ENCODE peak calls at places on chromosome 11, in six cellular contexts. V, D, O, E, C and B are unnamed samples. For H3K27me3, the result is how much of the 10 kb centered on the place peaks cover.

GRCh38 chr11:40293655-40294342 is 1165.7 kb downstream of the LRRC4C start:
- DNase-seq in V (peak), D (peak), O (peak), E (peak), C (peak), B (no peak)

GRCh38 chr11:59112494-59112893 is 5.5 kb downstream of the FAM111B start:
- DNase-seq in V (peak), D (no peak), O (no peak), E (no peak), C (no peak), B (no peak)

GRCh38 chr11:62555464-62556092 is 9.0 kb upstream of the AHNAK start:
- DNase-seq in V (peak), D (no peak), O (peak), E (no peak), C (peak), B (peak)

GRCh38 chr11:119521551-119521950 is 98.6 kb upstream of the THY1 start:
- DNase-seq in V (no peak), D (no peak), O (no peak), E (no peak), C (no peak), B (no peak)

GRCh38 chr11:93515438-93515837 is 27.8 kb downstream of the SMCO4 start:
- DNase-seq in V (no peak), D (no peak), O (no peak), E (peak), C (no peak), B (no peak)

GRCh38 chr11:2420502-2421225 is 20.1 kb downstream of the TSSC4 start:
- DNase-seq in V (peak), D (peak), O (peak), E (peak), C (peak), B (peak)

GRCh38 chr11:47433991-47434786 is 8.0 kb upstream of the PSMC3 start:
- DNase-seq in V (peak), D (peak), O (no peak), E (no peak), C (no peak), B (no peak)

GRCh38 chr11:22432331-22433065 is 94.3 kb downstream of the SLC17A6 start:
- DNase-seq in V (peak), D (peak), O (no peak), E (peak), C (no peak), B (peak)

GRCh38 chr11:23310276-23310675 is 450.0 kb upstream of the CCDC179 start:
- DNase-seq in V (no peak), D (peak), O (no peak), E (no peak), C (no peak), B (no peak)

GRCh38 chr11:16359369-16359768 is 3.0 kb upstream of the SOX6 start:
- DNase-seq in V (no peak), D (no peak), O (no peak), E (no peak), C (no peak), B (no peak)

GRCh38 chr11:15800121-15800800 is 556.1 kb downstream of the SOX6 start:
- DNase-seq in V (peak), D (peak), O (no peak), E (no peak), C (peak), B (no peak)

GRCh38 chr11:71101606-71102005 is 150.8 kb downstream of the SHANK2 start:
- DNase-seq in V (no peak), D (no peak), O (no peak), E (no peak), C (no peak), B (no peak)

GRCh38 chr11:44575288-44575672 is 9.8 kb downstream of the CD82 start:
- DNase-seq in V (no peak), D (no peak), O (no peak), E (no peak), C (no peak), B (no peak)

GRCh38 chr11:26106713-26107112 is 225.2 kb upstream of the ANO3 start:
- DNase-seq in V (no peak), D (no peak), O (peak), E (no peak), C (no peak), B (no peak)

GRCh38 chr11:86491048-86491447 is 116.4 kb downstream of the CCDC81 start:
- DNase-seq in V (no peak), D (no peak), O (no peak), E (peak), C (no peak), B (no peak)

GRCh38 chr11:83249972-83250593 is 36.1 kb downstream of the CCDC90B start:
- DNase-seq in V (peak), D (peak), O (peak), E (peak), C (no peak), B (no peak)

GRCh38 chr11:120457996-120458395 is 53.6 kb upstream of the GRIK4 start:
- DNase-seq in V (no peak), D (no peak), O (no peak), E (no peak), C (no peak), B (no peak)

GRCh38 chr11:4539603-4540219 is 5.3 kb upstream of the OR52M1 start:
- DNase-seq in V (peak), D (peak), O (peak), E (peak), C (peak), B (no peak)

GRCh38 chr11:65571940-65572339 is 398 bp upstream of the FAM89B start:
- DNase-seq in V (peak), D (peak), O (peak), E (peak), C (peak), B (no peak)

GRCh38 chr11:76265771-76266241 is 59.5 kb upstream of the WNT11 start:
- DNase-seq in V (no peak), D (peak), O (no peak), E (no peak), C (no peak), B (no peak)

GRCh38 chr11:113529606-113530005 is 54.4 kb upstream of the DRD2 start:
- DNase-seq in V (no peak), D (no peak), O (no peak), E (no peak), C (no peak), B (no peak)

GRCh38 chr11:94449437-94449836 is 44.2 kb downstream of the MRE11 start:
- DNase-seq in V (peak), D (peak), O (no peak), E (peak), C (no peak), B (no peak)

GRCh38 chr11:17486666-17487065 is 10.0 kb upstream of the ABCC8 start:
- DNase-seq in V (no peak), D (no peak), O (no peak), E (no peak), C (no peak), B (no peak)

GRCh38 chr11:17490938-17491337 is 14.3 kb upstream of the ABCC8 start:
- DNase-seq in V (no peak), D (no peak), O (no peak), E (no peak), C (no peak), B (no peak)

GRCh38 chr11:17489729-17490128 is 13.1 kb upstream of the ABCC8 start:
- DNase-seq in V (no peak), D (no peak), O (no peak), E (no peak), C (no peak), B (no peak)

GRCh38 chr11:17490232-17490631 is 13.6 kb upstream of the ABCC8 start:
- DNase-seq in V (no peak), D (no peak), O (no peak), E (no peak), C (no peak), B (no peak)

DNA sequence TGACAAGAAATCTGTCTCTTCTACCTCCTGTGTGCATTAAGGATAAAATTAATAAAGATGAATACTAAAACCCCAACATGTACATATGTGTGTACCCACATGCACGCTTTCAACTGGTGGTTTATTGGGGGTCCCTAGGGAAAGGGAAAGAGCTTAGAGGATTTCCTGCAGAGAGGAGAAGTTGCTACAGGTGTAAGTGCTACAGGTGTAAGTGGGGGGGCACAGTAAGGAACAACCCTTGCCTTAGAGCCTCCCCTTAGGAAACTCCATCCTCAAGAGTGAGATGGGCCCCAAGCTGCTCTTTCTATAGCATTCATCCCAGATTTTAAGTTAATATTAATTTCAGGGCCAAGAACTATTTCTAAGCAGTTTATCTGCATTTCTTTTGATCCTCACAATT is 11.9 kb upstream of the ABCC8 start:
- DNase-seq in V (no peak), D (no peak), O (no peak), E (no peak), C (no peak), B (no peak)
- H3K27me3 ChIP-seq in V (under half), D (under half), O (under half), E (under half), C (under half), B (under half)

GRCh38 chr11:33885338-33886005 is 6.4 kb downstream of the LMO2 start:
- DNase-seq in V (no peak), D (no peak), O (no peak), E (no peak), C (no peak), B (no peak)
- H3K27me3 ChIP-seq in V (under half), D (under half), O (under half), E (under half), C (under half), B (under half)

GRCh38 chr11:109435121-109435742 is 13.2 kb downstream of the C11orf87 start:
- DNase-seq in V (no peak), D (no peak), O (no peak), E (no peak), C (no peak), B (no peak)

GRCh38 chr11:109426442-109426841 is 4.5 kb downstream of the C11orf87 start:
- DNase-seq in V (no peak), D (no peak), O (peak), E (no peak), C (no peak), B (no peak)

DNA sequence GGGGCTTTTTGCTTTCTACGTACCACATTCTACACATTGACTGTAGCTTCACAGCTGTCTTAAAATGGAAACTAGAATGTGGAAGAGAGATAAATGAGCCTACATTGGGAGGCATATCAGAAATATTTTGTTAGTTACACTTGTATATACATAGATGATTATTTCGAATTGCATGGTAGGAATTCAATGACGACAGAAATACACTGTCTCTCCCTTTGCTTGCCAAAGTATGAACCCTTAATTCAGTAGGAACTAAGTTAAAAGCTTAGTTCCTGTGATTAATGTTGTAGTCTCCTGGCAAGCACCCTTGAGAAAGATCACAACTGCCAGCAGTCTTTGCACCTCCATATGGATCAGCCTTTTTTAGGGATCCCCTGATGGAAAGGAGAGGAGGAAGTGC is 10.1 kb downstream of the C11orf87 start:
- DNase-seq in V (no peak), D (no peak), O (no peak), E (no peak), C (no peak), B (no peak)
- H3K27me3 ChIP-seq in V (under half), D (under half), O (under half), E (under half), C (under half), B (under half)

GRCh38 chr11:45662665-45663485 is 2.5 kb downstream of the CHST1 start:
- DNase-seq in V (peak), D (peak), O (peak), E (peak), C (no peak), B (no peak)
- H3K27me3 ChIP-seq in V (under half), D (half or more), O (half or more), E (under half), C (under half), B (under half)

DNA sequence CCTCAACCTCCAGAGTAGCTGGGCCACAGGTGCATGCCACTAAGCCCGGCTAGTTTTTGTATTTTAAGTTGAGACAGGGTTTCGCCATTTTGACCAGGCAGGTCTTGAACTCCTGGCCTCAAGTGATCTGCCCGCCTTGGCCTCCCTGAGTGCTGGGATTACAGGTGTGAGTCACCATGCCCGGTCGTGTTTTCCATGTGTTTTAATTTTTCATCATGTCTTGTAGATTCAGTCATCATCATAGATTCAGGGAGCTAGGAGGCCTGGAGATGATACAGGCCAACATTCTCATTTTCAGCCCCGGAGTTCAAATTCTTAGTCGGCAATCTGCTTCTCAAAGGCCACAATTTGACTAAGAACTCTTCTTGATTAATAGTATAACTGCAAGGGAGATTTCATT is 73.5 kb upstream of the GRAMD1B start:
- DNase-seq in V (no peak), D (no peak), O (no peak), E (no peak), C (no peak), B (no peak)
- H3K27me3 ChIP-seq in V (under half), D (half or more), O (under half), E (under half), C (under half), B (under half)

GRCh38 chr11:69984457-69985261 is 93.5 kb upstream of the ANO1 start:
- DNase-seq in V (no peak), D (no peak), O (peak), E (no peak), C (no peak), B (no peak)
- H3K27me3 ChIP-seq in V (under half), D (half or more), O (half or more), E (half or more), C (under half), B (under half)

GRCh38 chr11:32447252-32447651 is 11.9 kb upstream of the WT1 start:
- DNase-seq in V (no peak), D (no peak), O (no peak), E (no peak), C (no peak), B (no peak)

GRCh38 chr11:32450372-32450771 is 15.0 kb upstream of the WT1 start:
- DNase-seq in V (no peak), D (no peak), O (no peak), E (no peak), C (no peak), B (no peak)

GRCh38 chr11:32451808-32452207 is 16.5 kb upstream of the WT1 start:
- DNase-seq in V (no peak), D (peak), O (no peak), E (no peak), C (no peak), B (no peak)

GRCh38 chr11:32446227-32446626 is 10.9 kb upstream of the WT1 start:
- DNase-seq in V (no peak), D (no peak), O (no peak), E (no peak), C (no peak), B (no peak)

DNA sequence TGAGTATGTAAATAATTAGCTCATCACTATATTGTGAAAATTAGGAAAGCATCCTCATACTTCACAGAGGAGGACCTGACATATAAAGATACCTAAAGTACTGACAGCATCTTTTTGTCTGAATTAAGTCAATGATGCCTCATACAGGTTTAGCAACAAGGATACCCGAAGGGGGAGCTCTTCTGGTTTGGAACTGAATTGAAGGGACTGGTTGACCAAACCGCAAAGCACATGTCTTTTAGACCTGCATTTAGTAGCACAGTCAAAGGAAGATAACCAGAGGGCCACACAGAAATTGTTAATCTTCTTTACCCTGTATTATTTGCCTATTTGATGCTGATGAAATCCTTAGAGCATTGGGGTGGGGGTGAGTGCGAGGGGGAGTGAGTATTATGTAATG is 12.9 kb upstream of the WT1 start:
- DNase-seq in V (no peak), D (peak), O (no peak), E (no peak), C (no peak), B (no peak)
- H3K27me3 ChIP-seq in V (under half), D (under half), O (under half), E (under half), C (under half), B (under half)

GRCh38 chr11:63609536-63609935 is 4.7 kb downstream of the PLAAT3 start:
- DNase-seq in V (no peak), D (no peak), O (no peak), E (no peak), C (peak), B (no peak)
- H3K27me3 ChIP-seq in V (under half), D (under half), O (under half), E (under half), C (under half), B (under half)

GRCh38 chr11:19026862-19027261 is 33.7 kb downstream of the MRGPRX2 start:
- DNase-seq in V (no peak), D (no peak), O (no peak), E (no peak), C (no peak), B (no peak)

GRCh38 chr11:19027829-19028595 is 32.5 kb downstream of the MRGPRX2 start:
- DNase-seq in V (peak), D (peak), O (no peak), E (peak), C (no peak), B (no peak)

DNA sequence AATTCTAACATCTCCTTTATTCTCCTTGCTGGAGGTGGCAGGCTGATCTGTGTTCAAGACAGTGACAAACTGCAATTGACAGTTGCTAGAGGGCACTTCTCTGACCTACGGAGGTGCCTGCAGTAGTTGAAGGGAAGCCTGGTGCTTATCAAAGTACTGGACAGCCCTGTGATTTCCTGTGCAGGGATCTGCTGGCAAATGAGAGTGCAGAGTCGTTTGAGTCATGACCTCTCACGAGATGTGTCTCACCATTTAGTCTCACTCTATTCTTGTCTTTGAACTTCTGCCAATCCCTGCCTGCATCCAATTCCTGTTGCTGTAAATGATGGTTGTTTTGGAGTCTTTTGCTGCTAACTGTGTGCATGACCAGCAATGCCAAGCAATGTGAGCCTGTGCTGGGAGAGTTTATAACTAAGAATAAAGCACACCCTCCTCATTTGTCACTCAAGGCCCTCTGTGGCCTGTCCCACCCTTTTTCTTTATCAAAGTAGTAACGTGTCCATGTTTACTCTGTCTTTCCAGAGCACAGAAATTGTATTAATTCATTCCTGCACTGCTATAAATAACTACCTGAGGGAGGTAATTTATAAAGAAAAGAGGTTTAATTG is 34.6 kb downstream of the MRGPRX2 start:
- DNase-seq in V (no peak), D (peak), O (no peak), E (peak), C (no peak), B (no peak)
- H3K27me3 ChIP-seq in V (under half), D (under half), O (under half), E (under half), C (under half), B (under half)

GRCh38 chr11:118151421-118151820 is 1.2 kb downstream of the SCN4B start:
- DNase-seq in V (no peak), D (no peak), O (no peak), E (no peak), C (no peak), B (no peak)
- H3K27me3 ChIP-seq in V (half or more), D (half or more), O (half or more), E (half or more), C (under half), B (under half)